ENCODE peak calls at places on chromosomes 5 and 9, in nine cellular contexts. T is CD8-positive, alpha-beta memory T cell; H is COR-L47; Q is NCI-H1092; K is effector memory CD8-positive, alpha-beta T cell; W is Calu3; U is stimulated activated CD8-positive, alpha-beta memory T cell treated with anti-CD3 and anti-CD28 coated beads, Interleukin-12 subunit alpha, Interleukin-12 subunit beta, amount 100 ng/mL, for 1 hour; L is lower leg skin; R is WERI-Rb-1. M is an unnamed sample.

GRCh38 chr9:124010665-124011321 is 775 bp upstream of the LHX2 start:
- DNase-seq in T (no peak), H (no peak), Q (peak), K (no peak), W (no peak), U (no peak), L (no peak), R (no peak), M (peak)

GRCh38 chr5:176784218-176785165 is 25.9 kb upstream of the UNC5A start:
- DNase-seq in T (no peak), H (no peak), Q (no peak), K (no peak), W (peak), U (no peak), L (peak), R (peak), M (no peak)

GRCh38 chr9:37919166-37919955 is 15.4 kb upstream of the SLC25A51 start:
- DNase-seq in T (no peak), H (no peak), Q (no peak), K (no peak), W (no peak), U (no peak), L (peak), R (no peak), M (no peak)

GRCh38 chr5:179716286-179716685 is 16.3 kb upstream of the MAML1 start:
- DNase-seq in T (no peak), H (no peak), Q (no peak), K (no peak), W (no peak), U (no peak), L (no peak), R (no peak), M (no peak)

GRCh38 chr9:15873573-15874177 is 320.8 kb downstream of the CCDC171 start:
- DNase-seq in T (no peak), H (peak), Q (peak), K (no peak), W (no peak), U (no peak), L (no peak), R (no peak), M (peak)

GRCh38 chr5:133868946-133869674 is 99.3 kb downstream of the C5orf15 start:
- DNase-seq in T (peak), H (peak), Q (peak), K (peak), W (peak), U (peak), L (peak), R (peak), M (peak)

GRCh38 chr9:84671651-84672467 is 2.3 kb downstream of the NTRK2 start:
- DNase-seq in T (no peak), H (no peak), Q (no peak), K (no peak), W (no peak), U (no peak), L (no peak), R (no peak), M (no peak)

GRCh38 chr9:126051446-126052130 is 275.0 kb upstream of the MVB12B start:
- DNase-seq in T (no peak), H (no peak), Q (no peak), K (no peak), W (no peak), U (no peak), L (no peak), R (no peak), M (no peak)

GRCh38 chr9:5549671-5550650 is 39.6 kb downstream of the PDCD1LG2 start:
- DNase-seq in T (no peak), H (no peak), Q (no peak), K (no peak), W (no peak), U (no peak), L (no peak), R (no peak), M (no peak)

GRCh38 chr9:22157271-22157670 is 148.2 kb upstream of the CDKN2B start:
- DNase-seq in T (no peak), H (no peak), Q (no peak), K (no peak), W (no peak), U (no peak), L (no peak), R (no peak), M (no peak)

GRCh38 chr5:154312571-154312970 is 122.0 kb downstream of the GALNT10 start:
- DNase-seq in T (no peak), H (no peak), Q (no peak), K (no peak), W (no peak), U (no peak), L (no peak), R (no peak), M (no peak)

GRCh38 chr5:151492729-151493128 is 45.3 kb downstream of the SLC36A1 start:
- DNase-seq in T (no peak), H (no peak), Q (no peak), K (no peak), W (no peak), U (no peak), L (no peak), R (no peak), M (no peak)

GRCh38 chr9:82923410-82924242 is 139.3 kb downstream of the RASEF start:
- DNase-seq in T (no peak), H (peak), Q (peak), K (no peak), W (no peak), U (no peak), L (no peak), R (peak), M (peak)

GRCh38 chr9:96491880-96492525 is 42.0 kb downstream of the HABP4 start:
- DNase-seq in T (no peak), H (no peak), Q (no peak), K (no peak), W (no peak), U (no peak), L (no peak), R (no peak), M (no peak)

GRCh38 chr9:26219961-26220360 is 541.7 kb upstream of the TUSC1 start:
- DNase-seq in T (no peak), H (no peak), Q (no peak), K (no peak), W (no peak), U (no peak), L (no peak), R (no peak), M (no peak)

GRCh38 chr9:14021871-14022525 is 291.9 kb downstream of the NFIB start:
- DNase-seq in T (no peak), H (no peak), Q (no peak), K (no peak), W (no peak), U (no peak), L (no peak), R (no peak), M (no peak)

GRCh38 chr9:18456624-18457237 is 17.2 kb upstream of the ADAMTSL1 start:
- DNase-seq in T (no peak), H (no peak), Q (no peak), K (no peak), W (no peak), U (no peak), L (no peak), R (no peak), M (no peak)

GRCh38 chr9:129322022-129322621 is 144.1 kb upstream of the IER5L start:
- DNase-seq in T (no peak), H (no peak), Q (no peak), K (no peak), W (no peak), U (no peak), L (peak), R (no peak), M (no peak)

GRCh38 chr5:133489632-133490031 is 122.7 kb downstream of the FSTL4 start:
- DNase-seq in T (no peak), H (peak), Q (no peak), K (no peak), W (peak), U (no peak), L (peak), R (peak), M (peak)

GRCh38 chr9:125993423-125993935 is 246.3 kb downstream of the PBX3 start:
- DNase-seq in T (no peak), H (no peak), Q (no peak), K (no peak), W (no peak), U (no peak), L (no peak), R (no peak), M (no peak)

GRCh38 chr9:76414656-76415055 is 20.4 kb upstream of the RFK start:
- DNase-seq in T (no peak), H (no peak), Q (no peak), K (no peak), W (no peak), U (no peak), L (no peak), R (no peak), M (no peak)

GRCh38 chr9:29006603-29007002 is 1433.3 kb upstream of the C9orf72 start:
- DNase-seq in T (no peak), H (peak), Q (peak), K (no peak), W (no peak), U (no peak), L (no peak), R (no peak), M (no peak)

GRCh38 chr9:116515541-116515940 is 171.6 kb upstream of the TRIM32 start:
- DNase-seq in T (no peak), H (no peak), Q (no peak), K (no peak), W (no peak), U (no peak), L (no peak), R (no peak), M (no peak)

GRCh38 chr5:151682751-151683331 is 3.9 kb downstream of the SPARC start:
- DNase-seq in T (no peak), H (no peak), Q (no peak), K (no peak), W (no peak), U (no peak), L (no peak), R (peak), M (no peak)

GRCh38 chr5:154647760-154648143 is 107.4 kb upstream of the LARP1 start:
- DNase-seq in T (no peak), H (no peak), Q (no peak), K (no peak), W (no peak), U (no peak), L (no peak), R (no peak), M (no peak)

GRCh38 chr5:96823900-96824351 is 16.2 kb upstream of the ERAP1 start:
- DNase-seq in T (no peak), H (peak), Q (no peak), K (no peak), W (peak), U (no peak), L (no peak), R (no peak), M (peak)